ENCODE peak calls at places on chromosomes 4 and X, in four cellular contexts. Q is IMR-90; N is heart left ventricle; Y is CD8-positive, alpha-beta memory T cell. D is an unnamed sample.

GRCh38 chr4:170599894-170600293 is 510.1 kb upstream of the AADAT start:
- DNase-seq in Q (no peak), N (no peak), Y (no peak), D (no peak)

GRCh38 chr4:86050516-86050915 is 309.3 kb downstream of the MAPK10 start:
- DNase-seq in Q (no peak), N (no peak), Y (no peak), D (peak; percentile 10)

GRCh38 chr4:146521543-146522097 is at the start of gene SLC10A7:
- DNase-seq in Q (peak; percentile 71), N (peak; percentile 71), Y (peak; percentile 57), D (peak; percentile 68)

GRCh38 chr4:34289489-34289888 is 1954.8 kb downstream of the ARAP2 start:
- DNase-seq in Q (no peak), N (no peak), Y (no peak), D (peak; percentile 47)

GRCh38 chr4:94621491-94622080 is 136.2 kb upstream of the BMPR1B start:
- DNase-seq in Q (peak; percentile 61), N (no peak), Y (peak; percentile 7), D (peak; percentile 64)

GRCh38 chr4:81627617-81628016 is 155.9 kb upstream of the RASGEF1B start:
- DNase-seq in Q (no peak), N (no peak), Y (no peak), D (no peak)

GRCh38 chr4:189022441-189023035 is 883.3 kb downstream of the TRIML1 start:
- DNase-seq in Q (peak; percentile 76), N (no peak), Y (no peak), D (peak; percentile 76)

GRCh38 chrX:130124577-130124976 is 14.3 kb upstream of the ELF4 start:
- DNase-seq in Q (no peak), N (no peak), Y (no peak), D (no peak)

DNA sequence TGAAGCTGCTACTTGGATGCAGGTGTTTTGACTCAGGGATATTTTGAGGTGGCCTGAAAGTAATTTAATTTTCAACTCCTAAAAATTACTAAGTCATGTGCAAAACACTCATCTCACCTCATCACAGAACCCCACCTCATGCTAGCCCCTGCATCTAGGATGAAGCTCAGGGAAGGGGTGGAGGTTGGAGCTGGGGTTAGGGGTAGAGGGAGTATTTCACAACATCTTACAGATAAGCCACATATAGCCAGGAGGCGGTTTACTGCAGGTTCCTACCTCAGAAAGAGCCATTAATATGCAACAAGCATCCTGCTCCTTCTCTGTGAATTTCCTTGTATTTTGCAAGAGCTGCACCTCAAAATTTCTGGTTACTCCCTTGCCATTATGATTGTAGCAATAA is 70.5 kb upstream of the TSPAN5 start:
- DNase-seq in Q (no peak), N (no peak), Y (no peak), D (no peak)
- H3K4me3 ChIP-seq in Q (no peak overlapping the region), N (no peak overlapping the region), Y (no peak overlapping the region), D (no peak overlapping the region)

GRCh38 chr4:23878912-23879732 is 10.7 kb downstream of the PPARGC1A start:
- DNase-seq in Q (peak; percentile 28), N (no peak), Y (no peak), D (no peak)
- H3K4me3 ChIP-seq in Q (no peak overlapping the region), N (no peak overlapping the region), Y (no peak overlapping the region), D (no peak overlapping the region)

GRCh38 chr4:150578745-150579470 is 3.0 kb upstream of the MAB21L2 start:
- DNase-seq in Q (peak; percentile 57), N (no peak), Y (no peak), D (no peak)
- H3K4me3 ChIP-seq in Q (peak overlapping the region; percentile 49), N (peak overlapping the region; percentile 42), Y (no peak overlapping the region), D (peak overlapping the region; percentile 34)

GRCh38 chr4:3340703-3341088 is 47.9 kb downstream of the RGS12 start:
- DNase-seq in Q (no peak), N (no peak), Y (no peak), D (no peak)
- H3K4me3 ChIP-seq in Q (no peak overlapping the region), N (no peak overlapping the region), Y (no peak overlapping the region), D (no peak overlapping the region)

GRCh38 chrX:153885208-153885787 is 675 bp downstream of the L1CAM start:
- DNase-seq in Q (no peak), N (no peak), Y (no peak), D (no peak)

GRCh38 chrX:153885968-153886903 is at the start of gene L1CAM:
- DNase-seq in Q (no peak), N (no peak), Y (no peak), D (no peak)

GRCh38 chrX:153883163-153883843 is 2.7 kb downstream of the L1CAM start:
- DNase-seq in Q (no peak), N (no peak), Y (no peak), D (no peak)

GRCh38 chrX:153882557-153882956 is 3.4 kb downstream of the L1CAM start:
- DNase-seq in Q (no peak), N (no peak), Y (no peak), D (no peak)

DNA sequence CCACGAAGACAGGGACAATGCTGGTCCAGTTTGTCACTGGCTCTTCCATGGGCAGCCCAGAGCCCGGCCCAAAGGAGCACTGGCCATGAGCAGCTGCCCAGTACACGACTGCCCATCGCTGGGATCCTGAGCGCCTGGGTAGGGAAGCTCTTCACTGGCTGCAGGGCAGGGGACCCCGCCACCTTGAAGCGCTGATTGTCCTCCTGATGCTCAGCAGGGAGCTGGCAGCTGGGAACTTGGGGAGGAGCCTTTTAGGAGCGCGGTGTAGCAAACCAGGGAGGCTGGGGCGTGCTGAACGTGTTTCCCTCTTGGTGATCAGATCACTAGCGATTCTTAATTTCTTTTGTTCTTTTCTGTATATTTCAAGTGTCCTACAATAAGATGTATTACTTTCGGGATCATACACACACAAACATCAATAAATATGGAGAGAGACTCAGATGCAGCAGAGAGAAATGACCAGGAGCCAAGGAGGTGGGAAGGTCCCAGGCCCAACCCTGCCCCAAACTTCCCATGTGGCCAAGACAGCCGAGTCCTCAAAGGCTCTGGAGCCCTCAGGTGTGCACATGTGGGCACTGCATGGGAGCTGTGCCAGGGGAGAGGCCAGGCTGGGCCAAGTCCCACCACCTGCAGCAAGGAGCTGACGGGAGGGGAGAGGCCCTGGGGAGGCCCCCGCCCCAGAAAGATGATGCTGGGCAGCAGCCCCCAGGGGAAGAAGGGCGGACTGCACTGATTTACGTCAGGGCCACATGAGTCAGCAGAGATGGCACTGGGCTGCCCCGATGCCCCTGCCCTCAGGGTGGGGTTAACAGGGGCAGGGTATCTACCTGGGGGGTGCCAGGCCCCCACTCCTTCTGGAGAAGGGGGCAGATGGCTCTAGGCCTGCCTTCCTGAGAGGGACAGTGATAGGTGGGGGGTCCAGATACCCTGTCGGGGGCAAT is 1.6 kb downstream of the L1CAM start:
- DNase-seq in Q (no peak), N (no peak), Y (no peak), D (no peak)
- H3K4me3 ChIP-seq in Q (no peak overlapping the region), N (no peak overlapping the region), Y (no peak overlapping the region), D (no peak overlapping the region)

GRCh38 chr4:40511017-40511614 is 118.5 kb downstream of the RBM47 start:
- DNase-seq in Q (no peak), N (no peak), Y (no peak), D (no peak)
- H3K4me3 ChIP-seq in Q (no peak overlapping the region), N (no peak overlapping the region), Y (no peak overlapping the region), D (no peak overlapping the region)

DNA sequence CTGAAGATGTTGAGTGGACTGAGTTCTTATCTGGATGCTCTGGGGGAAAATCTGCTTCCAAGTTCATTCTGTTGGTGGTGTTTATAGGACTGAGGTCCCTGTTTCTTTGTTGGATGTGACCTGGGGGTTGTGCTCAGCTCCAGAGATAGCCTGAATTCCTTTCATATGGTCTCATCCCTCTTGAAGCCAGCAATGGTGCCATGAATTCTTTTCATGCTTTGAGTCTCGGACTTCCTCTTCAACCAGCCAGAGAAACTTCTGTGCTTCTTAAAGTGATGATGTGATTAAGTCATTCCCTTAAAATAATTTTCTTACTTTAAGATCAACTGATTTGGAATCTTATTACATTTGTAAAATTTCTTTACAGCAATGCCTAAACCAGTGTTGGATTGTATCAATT is 233.8 kb upstream of the UGT8 start:
- DNase-seq in Q (peak; percentile 92), N (peak; percentile 8), Y (no peak), D (peak; percentile 38)
- H3K4me3 ChIP-seq in Q (peak overlapping the region; percentile 47), N (peak overlapping the region; percentile 11), Y (no peak overlapping the region), D (no peak overlapping the region)

DNA sequence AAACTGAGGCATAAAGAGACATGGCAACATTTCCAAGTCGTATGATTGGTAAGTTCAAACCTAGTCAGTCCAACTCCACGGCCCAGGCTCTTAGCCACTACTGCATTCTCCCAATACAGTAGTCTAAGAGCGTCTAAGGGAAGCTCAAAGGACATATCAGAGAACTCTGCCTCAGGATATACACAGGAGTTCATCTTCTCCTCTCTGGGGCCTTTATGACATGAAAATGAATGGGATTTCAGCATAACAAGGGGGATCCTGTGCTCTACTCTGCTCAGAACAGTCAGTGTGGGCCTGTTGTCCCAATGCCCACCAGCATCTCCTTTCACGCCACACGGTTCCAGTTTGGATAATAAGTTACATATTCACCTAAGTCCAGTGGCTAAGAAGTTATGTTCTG is 4.2 kb downstream of the GASK1B start:
- DNase-seq in Q (no peak), N (no peak), Y (no peak), D (no peak)
- H3K4me3 ChIP-seq in Q (no peak overlapping the region), N (peak overlapping the region; percentile 73), Y (no peak overlapping the region), D (peak overlapping the region; percentile 77)

D was measured in fibroblast of mammary gland.